ENCODE peak calls at places on chromosomes 4 and X, in four cellular contexts. S, X, D and Q are unnamed samples.

GRCh38 chr4:181597766-181598165 is 645.4 kb upstream of the TENM3 start:
- DNase-seq in S (peak), X (no peak), D (no peak), Q (no peak)

GRCh38 chr4:171281359-171281758 is 531.8 kb upstream of the GALNTL6 start:
- DNase-seq in S (no peak), X (no peak), D (no peak), Q (no peak)

GRCh38 chr4:78902313-78902712 is 36.9 kb downstream of the PAQR3 start:
- DNase-seq in S (no peak), X (no peak), D (no peak), Q (no peak)

GRCh38 chr4:61427818-61428495 is 227.8 kb downstream of the ADGRL3 start:
- DNase-seq in S (no peak), X (no peak), D (no peak), Q (peak)

GRCh38 chr4:84944952-84945351 is 21.5 kb downstream of the WDFY3 start:
- DNase-seq in S (peak), X (no peak), D (no peak), Q (no peak)

GRCh38 chr4:11424000-11424399 is 4.7 kb downstream of the HS3ST1 start:
- DNase-seq in S (peak), X (no peak), D (peak), Q (peak)

GRCh38 chrX:106752101-106752678 is 25.7 kb downstream of the RNF128 start:
- DNase-seq in S (peak), X (no peak), D (peak), Q (peak)

GRCh38 chr4:176579233-176579632 is 213.5 kb downstream of the VEGFC start:
- DNase-seq in S (no peak), X (no peak), D (no peak), Q (peak)

GRCh38 chr4:128572778-128573241 is 236.7 kb upstream of the JADE1 start:
- DNase-seq in S (no peak), X (no peak), D (no peak), Q (peak)

GRCh38 chrX:153372949-153373348 is 28.2 kb downstream of the PNMA6E start:
- DNase-seq in S (no peak), X (no peak), D (no peak), Q (no peak)

GRCh38 chr4:150952167-150952845 is 62.8 kb downstream of the LRBA start:
- DNase-seq in S (no peak), X (no peak), D (no peak), Q (no peak)

GRCh38 chr4:37891221-37892159 is 606 bp downstream of the TBC1D1 start:
- DNase-seq in S (peak), X (no peak), D (peak), Q (peak)

GRCh38 chr4:38109896-38110295 is 149.7 kb downstream of the PTTG2 start:
- DNase-seq in S (no peak), X (no peak), D (no peak), Q (no peak)

GRCh38 chr4:99058228-99058627 is 30.4 kb downstream of the ADH5 start:
- DNase-seq in S (no peak), X (no peak), D (no peak), Q (no peak)

GRCh38 chr4:51842167-51842553 is 793 bp upstream of the DCUN1D4 start:
- DNase-seq in S (peak), X (no peak), D (no peak), Q (no peak)

GRCh38 chr4:182478475-182478874 is 235.3 kb downstream of the TENM3 start:
- DNase-seq in S (peak), X (no peak), D (no peak), Q (peak)

GRCh38 chrX:72003811-72004750 is 93.4 kb downstream of the NHSL2 start:
- DNase-seq in S (no peak), X (peak), D (peak), Q (peak)

GRCh38 chrX:48540015-48540350 is 469 bp downstream of the TBC1D25 start:
- DNase-seq in S (peak), X (no peak), D (no peak), Q (no peak)

GRCh38 chrX:152074163-152074562 is 64.2 kb downstream of the MAGEA10 start:
- DNase-seq in S (no peak), X (no peak), D (no peak), Q (no peak)

GRCh38 chr4:18512718-18513117 is 491.2 kb upstream of the LCORL start:
- DNase-seq in S (no peak), X (no peak), D (no peak), Q (peak)

GRCh38 chr4:150206981-150207380 is 128.7 kb downstream of the DCLK2 start:
- DNase-seq in S (no peak), X (no peak), D (no peak), Q (no peak)

GRCh38 chrX:138191998-138192397 is 519.5 kb downstream of the FGF13 start:
- DNase-seq in S (peak), X (no peak), D (peak), Q (peak)

GRCh38 chr4:12488672-12489071 is 995.5 kb downstream of the RAB28 start:
- DNase-seq in S (no peak), X (no peak), D (no peak), Q (peak)

GRCh38 chr4:53682908-53683307 is 91.6 kb upstream of the LNX1 start:
- DNase-seq in S (no peak), X (no peak), D (no peak), Q (no peak)
- H4K5ac ChIP-seq in S (peak), X (no peak), D (no peak), Q (no peak)

GRCh38 chrX:97234471-97235097 is 350.9 kb downstream of the RPA4 start:
- DNase-seq in S (no peak), X (no peak), D (no peak), Q (no peak)

GRCh38 chrX:97229318-97229717 is 345.6 kb downstream of the RPA4 start:
- DNase-seq in S (no peak), X (no peak), D (no peak), Q (no peak)

GRCh38 chrX:97230948-97231347 is 347.2 kb downstream of the RPA4 start:
- DNase-seq in S (no peak), X (no peak), D (no peak), Q (no peak)
- H4K5ac ChIP-seq in S (no peak), X (no peak), D (no peak), Q (no peak)

GRCh38 chr4:140061883-140062282 is 92.1 kb downstream of the MAML3 start:
- DNase-seq in S (no peak), X (no peak), D (no peak), Q (no peak)
- H4K5ac ChIP-seq in S (peak), X (no peak), D (no peak), Q (no peak)

DNA sequence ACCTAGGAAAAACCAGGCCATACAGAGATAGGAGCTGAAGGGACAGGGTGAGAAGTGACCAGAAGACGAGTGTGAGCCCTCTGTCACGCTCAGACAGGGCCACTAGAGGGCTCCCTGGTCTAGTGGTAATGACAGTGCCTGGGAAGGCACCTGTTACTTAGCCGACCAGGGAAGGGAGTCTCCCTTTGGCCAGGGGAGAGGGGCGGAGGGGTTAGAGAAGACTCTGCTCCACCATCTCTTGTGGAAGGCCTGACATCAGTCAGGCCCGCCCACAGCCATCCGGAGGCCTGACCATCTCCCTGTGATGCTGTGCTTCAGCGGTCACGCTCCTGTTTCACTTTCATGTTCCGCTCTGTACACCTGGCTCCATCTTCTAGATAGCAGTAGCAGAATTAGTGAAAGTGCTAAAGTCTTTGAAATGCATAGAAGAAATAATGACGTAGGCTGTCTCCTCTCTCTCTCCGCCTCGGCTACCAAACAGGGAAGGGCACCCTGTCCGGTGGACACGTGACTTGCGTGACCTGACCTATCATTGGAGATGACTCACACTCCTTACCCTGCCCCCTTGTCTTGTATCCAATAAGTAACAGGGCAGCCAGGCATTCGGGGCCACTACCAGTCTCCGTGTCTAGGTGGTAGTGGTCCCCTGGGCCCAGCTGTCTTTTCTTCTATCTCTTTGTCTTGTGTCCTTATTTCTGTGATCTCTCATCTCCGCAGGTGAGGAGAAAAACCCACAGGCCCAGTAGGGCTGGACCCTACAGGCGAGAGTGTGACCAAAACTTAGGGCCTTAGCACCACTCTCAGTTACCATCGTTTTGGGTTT is 26.7 kb downstream of the HTT-AS start:
- DNase-seq in S (peak), X (peak), D (peak), Q (peak)
- H4K5ac ChIP-seq in S (no peak), X (no peak), D (no peak), Q (no peak)

GRCh38 chr4:139809207-139810157 is 143.9 kb downstream of the MGST2 start:
- DNase-seq in S (no peak), X (no peak), D (no peak), Q (no peak)
- H4K5ac ChIP-seq in S (no peak), X (no peak), D (no peak), Q (no peak)

GRCh38 chr4:2155246-2155645 is 86.7 kb downstream of the HAUS3 start:
- DNase-seq in S (no peak), X (no peak), D (no peak), Q (no peak)

GRCh38 chr4:2150076-2150475 is 90.9 kb downstream of the NAT8L start:
- DNase-seq in S (no peak), X (no peak), D (no peak), Q (no peak)

GRCh38 chr4:2154215-2154614 is 87.7 kb downstream of the HAUS3 start:
- DNase-seq in S (no peak), X (no peak), D (no peak), Q (no peak)

GRCh38 chr4:2151544-2151943 is 90.4 kb downstream of the HAUS3 start:
- DNase-seq in S (no peak), X (no peak), D (no peak), Q (no peak)
- H4K5ac ChIP-seq in S (no peak), X (no peak), D (no peak), Q (no peak)

DNA sequence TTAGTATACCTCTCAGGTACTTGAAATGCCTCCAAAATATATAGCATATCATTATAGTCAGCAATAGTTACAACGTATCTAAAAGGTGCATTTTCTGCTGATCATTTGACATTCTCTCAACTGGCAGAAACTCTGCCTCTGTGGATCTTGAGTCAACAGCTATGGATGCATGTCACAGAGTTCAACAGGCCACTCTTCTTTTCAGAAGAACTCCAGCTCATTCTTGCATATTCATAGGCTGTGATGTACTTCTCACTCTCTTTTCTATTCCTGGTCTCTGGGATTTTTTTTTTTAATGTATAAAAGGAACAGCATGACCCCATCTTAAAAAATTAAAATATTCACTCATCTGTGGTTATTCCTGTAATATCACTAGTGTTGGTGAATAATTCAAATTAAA is 1111.3 kb upstream of the ADGRL3 start:
- DNase-seq in S (no peak), X (no peak), D (no peak), Q (peak)
- H4K5ac ChIP-seq in S (no peak), X (no peak), D (no peak), Q (no peak)